ENCODE peak calls at places on chromosome 17, in six cellular contexts. O, D, I, N, V and A are unnamed samples.

GRCh38 chr17:79825580-79825921 is 13.7 kb downstream of the CBX4 start:
- DNase-seq in N (no peak), I (no peak), O (no peak), D (no peak), V (no peak), A (no peak)

GRCh38 chr17:38571833-38572274 is 33.9 kb downstream of the SRCIN1 start:
- DNase-seq in D (peak; percentile 38), O (no peak), V (no peak), N (no peak), I (peak; percentile 74), A (no peak)

GRCh38 chr17:19723967-19724366 is 7.6 kb upstream of the SLC47A2 start:
- DNase-seq in N (no peak), D (no peak), V (no peak), O (no peak), I (no peak), A (no peak)

GRCh38 chr17:42803074-42803883 is 4.6 kb downstream of the CNTD1 start:
- DNase-seq in I (no peak), O (no peak), N (no peak), D (no peak), V (peak; percentile 88), A (no peak)

GRCh38 chr17:73593249-73593965 is 50.8 kb downstream of the SDK2 start:
- DNase-seq in I (no peak), O (no peak), N (no peak), D (no peak), V (no peak), A (no peak)

GRCh38 chr17:49280061-49280460 is 49.5 kb upstream of the PHOSPHO1 start:
- DNase-seq in N (no peak), D (no peak), O (no peak), I (no peak), V (no peak), A (no peak)

GRCh38 chr17:82917656-82918345 is 78.0 kb upstream of the ZNF750 start:
- DNase-seq in V (peak; percentile 23), I (peak; percentile 71), O (peak; percentile 62), D (peak; percentile 54), N (no peak), A (peak; percentile 77)

GRCh38 chr17:1398028-1398427 is 2.0 kb downstream of the YWHAE start:
- DNase-seq in D (peak; percentile 18), O (no peak), V (no peak), I (no peak), N (no peak), A (no peak)

GRCh38 chr17:3956983-3957382 is 7.3 kb downstream of the ATP2A3 start:
- DNase-seq in I (no peak), V (no peak), D (no peak), N (no peak), O (no peak), A (no peak)

GRCh38 chr17:80476877-80477646 is 655 bp upstream of the NPTX1 start:
- DNase-seq in N (no peak), D (peak; percentile 50), V (no peak), O (no peak), I (no peak), A (no peak)

GRCh38 chr17:27760069-27760885 is 40.1 kb downstream of the NOS2 start:
- DNase-seq in V (peak; percentile 32), N (no peak), D (peak; percentile 69), I (peak; percentile 84), O (peak; percentile 87), A (peak; percentile 34)

GRCh38 chr17:65170839-65171238 is 33.7 kb downstream of the RGS9 start:
- DNase-seq in V (peak; percentile 61), I (no peak), O (no peak), D (no peak), N (no peak), A (no peak)

GRCh38 chr17:57356722-57357391 is 100.5 kb downstream of the MSI2 start:
- DNase-seq in O (no peak), V (no peak), N (no peak), D (no peak), I (peak; percentile 43), A (no peak)

GRCh38 chr17:29590261-29590978 is 972 bp upstream of the GIT1 start:
- DNase-seq in D (no peak), N (no peak), O (no peak), I (no peak), V (no peak), A (peak; percentile 55)

GRCh38 chr17:44006581-44007345 is 2.3 kb downstream of the NAGS start:
- DNase-seq in O (peak; percentile 100), D (peak; percentile 100), I (peak; percentile 99), V (no peak), N (peak; percentile 73), A (peak; percentile 94)

GRCh38 chr17:40864661-40865380 is 2.2 kb downstream of the KRT12 start:
- DNase-seq in I (no peak), N (no peak), V (peak; percentile 20), D (no peak), O (no peak), A (no peak)

GRCh38 chr17:42886283-42887176 is 14.1 kb upstream of the G6PC1 start:
- DNase-seq in V (peak; percentile 72), N (no peak), I (no peak), D (no peak), O (no peak), A (no peak)

GRCh38 chr17:37643829-37644228 is 583 bp upstream of the DDX52 start:
- DNase-seq in O (no peak), V (no peak), N (no peak), D (no peak), I (peak; percentile 6), A (no peak)

GRCh38 chr17:78798695-78799559 is 16.9 kb upstream of the CYTH1 start:
- DNase-seq in V (peak; percentile 50), N (no peak), O (no peak), I (peak; percentile 27), D (no peak), A (no peak)

GRCh38 chr17:45905812-45906211 is 11.5 kb downstream of the MAPT start:
- DNase-seq in D (no peak), V (no peak), O (no peak), I (no peak), N (no peak), A (no peak)

GRCh38 chr17:41932821-41933389 is 2.5 kb downstream of the ODAD4 start:
- DNase-seq in V (no peak), O (no peak), N (no peak), I (no peak), D (no peak), A (no peak)

GRCh38 chr17:31296156-31296555 is 883 bp downstream of the OMG start:
- DNase-seq in D (no peak), O (no peak), N (no peak), I (no peak), V (no peak), A (no peak)

GRCh38 chr17:80029235-80029974 is 6.3 kb downstream of the TBC1D16 start:
- DNase-seq in I (no peak), V (no peak), N (no peak), D (no peak), O (no peak), A (no peak)

GRCh38 chr17:47983492-47984223 is 12.7 kb downstream of the CDK5RAP3 start:
- DNase-seq in V (no peak), N (no peak), I (no peak), O (no peak), D (no peak), A (no peak)

GRCh38 chr17:33166472-33166871 is 126.6 kb downstream of the ASIC2 start:
- DNase-seq in I (peak; percentile 7), N (no peak), V (no peak), O (no peak), D (no peak), A (no peak)

DNA sequence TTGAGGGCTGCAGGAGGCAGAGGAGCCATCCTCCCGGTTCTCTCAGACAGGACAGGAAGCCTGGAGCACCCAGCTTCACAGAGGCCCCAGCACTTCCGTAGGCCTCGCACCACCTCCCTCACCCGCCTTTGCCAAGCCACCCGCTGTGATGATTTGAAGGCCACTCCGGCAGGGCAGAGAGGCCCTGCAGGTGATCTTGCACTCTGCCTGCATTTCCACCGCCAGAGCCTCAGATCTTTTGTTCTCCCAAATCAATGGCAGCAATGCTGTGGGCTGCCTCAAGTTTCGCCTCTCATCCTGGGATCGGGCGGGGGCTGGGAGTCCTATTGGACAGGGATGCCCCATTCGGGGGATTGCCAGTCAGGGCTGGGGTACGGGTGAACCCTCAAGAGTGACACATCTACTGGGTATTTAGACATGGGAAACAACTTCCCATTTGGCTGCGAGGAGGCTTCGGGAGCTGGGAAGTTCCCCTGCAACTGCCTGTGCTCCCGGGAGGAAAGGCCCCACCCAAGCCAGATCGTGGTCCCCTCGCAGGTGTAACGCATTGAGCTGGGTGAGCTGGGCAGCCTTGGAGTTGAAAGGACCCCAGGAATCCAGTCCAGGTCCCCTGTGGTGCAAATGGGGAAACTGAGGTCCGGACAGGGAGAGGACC is 34.8 kb upstream of the PEMT start:
- DNase-seq in I (peak; percentile 81), V (no peak), D (no peak), O (peak; percentile 67), N (no peak), A (peak; percentile 27)
- TF ChIP-seq CREB1 in I (no peak), V (no peak), D (no peak), O (no peak), N (no peak), A (no peak)

DNA sequence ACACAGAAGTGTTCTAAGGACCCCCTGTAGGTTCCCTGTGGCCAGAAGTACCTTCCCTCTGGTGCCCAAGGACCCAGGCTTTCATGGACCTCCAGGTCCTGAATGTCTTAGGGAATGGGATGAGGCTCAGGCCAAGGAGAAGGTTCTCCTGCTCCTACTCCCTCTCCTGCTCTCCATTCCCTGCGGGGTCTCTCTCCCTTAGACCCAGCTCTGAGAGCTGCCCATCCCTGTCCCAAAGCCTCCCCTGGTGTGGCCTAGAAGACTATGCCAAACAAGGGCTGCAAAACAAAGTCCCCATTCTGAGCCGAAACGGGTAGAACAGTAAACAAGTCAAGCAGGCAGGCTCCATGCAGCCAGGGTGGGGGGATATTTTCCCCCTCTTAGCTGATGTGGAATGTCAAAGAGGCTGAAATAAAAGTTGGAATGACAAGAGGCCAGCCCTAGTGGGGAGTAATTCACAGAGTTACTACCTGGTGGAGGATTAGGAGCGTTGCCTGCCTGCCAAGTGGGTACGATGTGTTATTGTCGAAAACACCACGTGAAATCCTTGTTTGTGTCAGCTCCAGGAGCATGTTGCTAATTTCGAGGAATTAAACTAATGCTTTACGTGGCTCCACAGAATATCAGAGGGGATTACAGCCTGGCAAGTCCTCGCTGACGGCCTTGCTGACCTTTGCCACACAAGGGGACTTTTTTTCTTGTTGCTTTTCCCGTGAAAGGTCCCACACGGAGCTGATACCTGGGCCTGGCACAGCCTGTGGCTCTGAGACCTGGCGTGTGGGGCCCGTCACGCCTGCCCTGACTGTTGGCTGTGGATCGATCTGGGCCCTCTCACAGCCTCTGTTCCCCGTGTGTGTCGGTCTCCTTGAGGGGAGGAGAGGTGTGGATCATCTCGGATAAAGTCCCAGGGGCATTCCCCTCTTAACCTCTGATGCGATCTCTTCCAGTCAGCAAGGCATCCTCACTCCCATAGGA is 2.9 kb downstream of the WFIKKN2 start:
- DNase-seq in O (no peak), I (no peak), N (no peak), V (no peak), D (no peak), A (no peak)
- TF ChIP-seq CREB1 in O (no peak), I (no peak), N (no peak), V (no peak), D (no peak), A (no peak)

DNA sequence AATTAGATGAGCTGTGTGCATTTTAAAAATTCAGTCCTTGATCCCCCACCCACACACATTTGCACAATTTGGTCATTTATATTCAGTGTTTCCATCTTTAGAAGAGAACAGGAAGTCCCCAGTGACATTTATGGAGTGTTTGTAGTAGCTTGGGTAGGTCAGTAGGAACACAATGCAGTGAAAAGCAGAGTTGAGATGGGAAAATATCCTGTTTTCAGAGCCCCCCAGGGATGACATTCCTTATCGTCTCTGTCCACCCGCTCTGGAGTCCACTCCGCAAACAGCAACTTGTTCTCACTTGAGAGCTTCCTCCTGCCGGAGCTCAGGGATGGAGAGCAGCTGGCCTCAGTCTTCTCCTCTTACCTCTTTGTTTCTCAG is 332.1 kb downstream of the SEC14L1 start:
- DNase-seq in V (no peak), I (no peak), D (no peak), O (no peak), N (no peak), A (no peak)
- TF ChIP-seq CREB1 in V (no peak), I (no peak), D (no peak), O (no peak), N (no peak), A (no peak)

GRCh38 chr17:58401287-58401686 is 16.0 kb downstream of the RNF43 start:
- DNase-seq in I (no peak), N (no peak), D (no peak), O (no peak), V (no peak), A (no peak)
- TF ChIP-seq CREB1 in I (no peak), N (no peak), D (no peak), O (no peak), V (no peak), A (no peak)